ENCODE peak calls at places on chromosomes 7 and 10, in ten cellular contexts. H, S, B, E, N, A, K, R, Y and L are unnamed samples.
A peak's percentile ranks its signal among the peaks of the same experiment; 100 is the strongest.

GRCh38 chr10:98080474-98080873 is 50.1 kb upstream of the CRTAC1 start:
- ATAC-seq in H (no peak), S (no peak), B (no peak), E (no peak), N (no peak), A (no peak), K (no peak), R (no peak), Y (no peak), L (no peak)

GRCh38 chr10:51527806-51528205 is 171.6 kb downstream of the CSTF2T start:
- ATAC-seq in H (peak; percentile 57), S (no peak), B (no peak), E (no peak), N (no peak), A (no peak), K (no peak), R (no peak), Y (no peak), L (no peak)

GRCh38 chr10:97708167-97708566 is 5.4 kb upstream of the MARVELD1 start:
- ATAC-seq in H (no peak), S (no peak), B (no peak), E (no peak), N (no peak), A (no peak), K (no peak), R (no peak), Y (no peak), L (peak; percentile 23)

GRCh38 chr7:70285854-70286253 is 687.6 kb downstream of the AUTS2 start:
- ATAC-seq in H (no peak), S (no peak), B (no peak), E (no peak), N (no peak), A (no peak), K (no peak), R (no peak), Y (peak; percentile 54), L (no peak)

GRCh38 chr10:46019170-46019528 is 11.3 kb downstream of the NCOA4 start:
- ATAC-seq in H (no peak), S (no peak), B (peak; percentile 47), E (peak; percentile 10), N (no peak), A (no peak), K (no peak), R (no peak), Y (no peak), L (no peak)

GRCh38 chr10:113007343-113007771 is 57.3 kb downstream of the TCF7L2 start:
- ATAC-seq in H (no peak), S (peak; percentile 88), B (no peak), E (no peak), N (peak; percentile 94), A (no peak), K (peak; percentile 52), R (no peak), Y (no peak), L (no peak)

GRCh38 chr7:26202019-26202985 is 757 bp downstream of the CBX3 start:
- ATAC-seq in H (peak; percentile 31), S (no peak), B (peak; percentile 4), E (no peak), N (peak; percentile 37), A (peak; percentile 5), K (peak; percentile 0), R (peak; percentile 7), Y (no peak), L (peak; percentile 7)

GRCh38 chr7:435518-436366 is 83.9 kb downstream of the PDGFA start:
- ATAC-seq in H (no peak), S (no peak), B (no peak), E (no peak), N (peak; percentile 45), A (no peak), K (peak; percentile 44), R (no peak), Y (peak; percentile 70), L (no peak)

GRCh38 chr7:127938588-127938987 is 92.6 kb downstream of the LRRC4 start:
- ATAC-seq in H (peak; percentile 81), S (no peak), B (no peak), E (no peak), N (no peak), A (peak; percentile 96), K (peak; percentile 57), R (no peak), Y (peak; percentile 90), L (no peak)

GRCh38 chr7:133550145-133550544 is 297.3 kb downstream of the EXOC4 start:
- ATAC-seq in H (no peak), S (no peak), B (no peak), E (no peak), N (no peak), A (no peak), K (no peak), R (no peak), Y (peak; percentile 83), L (no peak)

GRCh38 chr7:41447106-41448042 is 255.5 kb downstream of the INHBA start:
- ATAC-seq in H (no peak), S (no peak), B (no peak), E (no peak), N (no peak), A (no peak), K (no peak), R (no peak), Y (no peak), L (no peak)
- H3K4me3 ChIP-seq in H (no peak overlapping the region), S (no peak overlapping the region), B (no peak overlapping the region), E (no peak overlapping the region), N (no peak overlapping the region), A (no peak overlapping the region), K (no peak overlapping the region), R (no peak overlapping the region), Y (no peak overlapping the region), L (no peak overlapping the region)

DNA sequence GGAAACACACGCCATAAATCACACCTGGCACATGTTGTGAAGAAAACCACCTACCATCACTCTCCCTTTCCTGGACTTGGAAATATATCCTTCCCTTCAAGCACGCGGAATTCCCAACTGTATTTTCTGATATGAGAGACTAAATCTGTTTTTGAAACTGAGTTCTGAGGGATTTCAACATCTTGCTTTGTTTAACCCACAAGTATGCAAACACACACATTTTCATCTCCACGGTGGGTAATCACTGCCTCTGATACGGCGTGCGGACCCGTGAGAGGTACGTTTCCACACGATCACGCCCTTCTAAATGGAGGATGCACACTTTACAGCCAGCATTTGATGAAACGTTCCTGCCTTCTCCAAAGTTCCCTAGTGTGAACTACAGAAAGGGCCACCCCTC is 83.4 kb downstream of the ZRANB1 start:
- ATAC-seq in H (no peak), S (no peak), B (no peak), E (no peak), N (no peak), A (peak; percentile 43), K (no peak), R (no peak), Y (no peak), L (no peak)
- H3K27ac ChIP-seq in H (peak overlapping the region; percentile 71), S (no peak overlapping the region), B (no peak overlapping the region), E (no peak overlapping the region), N (no peak overlapping the region), A (peak overlapping the region; percentile 25), K (no peak overlapping the region), R (no peak overlapping the region), Y (no peak overlapping the region), L (no peak overlapping the region)

DNA sequence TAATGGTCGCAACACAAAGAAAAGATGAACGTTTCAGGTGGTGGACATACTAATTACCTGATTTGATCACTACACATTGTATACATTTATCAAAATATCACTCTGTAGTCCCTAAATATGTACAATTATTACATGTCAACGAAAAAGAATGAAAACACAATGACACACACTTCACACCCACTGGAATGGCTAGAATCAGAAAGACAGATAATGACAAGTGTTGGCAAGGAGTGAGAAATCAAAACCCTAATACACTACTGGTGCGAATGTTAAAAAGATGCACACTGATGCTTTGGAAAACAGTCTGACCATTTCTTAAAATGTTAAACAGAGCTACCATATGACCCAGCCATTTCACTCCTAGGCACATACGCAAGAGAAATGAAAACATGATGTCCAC is 2.3 kb downstream of the COA1 start:
- ATAC-seq in H (no peak), S (no peak), B (no peak), E (no peak), N (no peak), A (no peak), K (no peak), R (no peak), Y (no peak), L (no peak)
- H3K4me3 ChIP-seq in H (peak overlapping the region; percentile 6), S (no peak overlapping the region), B (no peak overlapping the region), E (no peak overlapping the region), N (peak overlapping the region; percentile 11), A (no peak overlapping the region), K (no peak overlapping the region), R (no peak overlapping the region), Y (no peak overlapping the region), L (no peak overlapping the region)

GRCh38 chr10:17423641-17424186 is 30.7 kb downstream of the ST8SIA6 start:
- ATAC-seq in H (no peak), S (no peak), B (no peak), E (no peak), N (no peak), A (no peak), K (no peak), R (no peak), Y (no peak), L (no peak)
- H3K27ac ChIP-seq in H (no peak overlapping the region), S (no peak overlapping the region), B (no peak overlapping the region), E (no peak overlapping the region), N (no peak overlapping the region), A (no peak overlapping the region), K (no peak overlapping the region), R (no peak overlapping the region), Y (no peak overlapping the region), L (no peak overlapping the region)

DNA sequence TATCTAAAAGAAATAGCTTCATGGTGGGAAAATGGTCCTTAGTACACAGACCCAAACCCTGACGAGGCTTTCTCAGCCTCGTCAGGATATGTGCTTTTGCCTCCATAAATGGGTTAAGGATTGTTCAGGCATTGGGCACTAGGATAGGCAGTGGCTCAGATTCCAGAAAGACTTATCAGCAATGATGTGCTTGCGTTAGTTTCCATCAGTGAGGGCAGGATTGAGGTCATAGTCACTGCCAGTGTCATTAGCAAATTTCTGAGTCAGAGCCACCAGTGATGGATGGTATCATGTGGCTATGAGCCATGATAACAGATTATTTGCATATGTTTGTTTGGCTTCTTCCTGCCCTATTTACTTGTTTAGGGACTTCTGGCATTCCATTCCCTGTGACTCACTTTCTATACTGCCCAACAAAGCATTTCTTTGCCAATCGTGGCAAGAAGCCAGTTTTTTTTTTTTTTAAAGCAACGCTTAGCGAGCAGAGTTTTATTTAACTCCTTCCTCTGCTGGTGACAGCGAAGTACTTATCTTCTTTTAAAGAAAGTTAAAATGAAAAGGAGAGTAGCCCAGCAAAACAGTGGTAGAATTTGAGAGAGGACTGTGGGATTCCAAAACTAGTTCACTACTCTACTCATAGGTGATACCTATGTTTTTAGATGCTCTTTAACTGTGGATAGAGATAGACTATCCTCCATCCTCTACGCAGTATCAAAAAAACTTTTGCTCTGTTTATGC is 44.4 kb downstream of the MYPN start:
- ATAC-seq in H (peak; percentile 85), S (no peak), B (peak; percentile 86), E (peak; percentile 76), N (peak; percentile 84), A (peak; percentile 86), K (peak; percentile 91), R (peak; percentile 59), Y (peak; percentile 96), L (peak; percentile 76)
- H3K4me3 ChIP-seq in H (peak overlapping the region; percentile 5), S (no peak overlapping the region), B (no peak overlapping the region), E (no peak overlapping the region), N (no peak overlapping the region), A (no peak overlapping the region), K (no peak overlapping the region), R (no peak overlapping the region), Y (no peak overlapping the region), L (no peak overlapping the region)